ENCODE peak calls at places on chromosomes 3 and 15, in ten cellular contexts. O is transverse colon, I is cardiac muscle cell, H is astrocyte of the cerebellum, Q is A549, M is esophagus squamous epithelium, D is GM13977, R is colonic mucosa, Z is neural progenitor cell, G is MM.1S. V is an unnamed sample.

GRCh38 chr3:33636125-33636855 is 81.8 kb downstream of the CLASP2 start:
- DNase-seq in M (no peak), D (peak), H (peak), Z (peak), Q (peak), R (no peak), G (peak), O (no peak), I (peak), V (no peak)

GRCh38 chr3:170709046-170709445 is 123.2 kb upstream of the SLC7A14 start:
- DNase-seq in G (no peak), Q (no peak), M (no peak), I (peak), R (no peak), H (no peak), O (no peak), D (no peak), Z (no peak), V (peak)

GRCh38 chr3:84666468-84666867 is 292.3 kb upstream of the CADM2 start:
- DNase-seq in G (no peak), R (no peak), H (no peak), O (no peak), I (no peak), Q (no peak), Z (no peak), D (no peak), M (no peak), V (no peak)

GRCh38 chr3:46386206-46386605 is 15.5 kb downstream of the CCR5 start:
- DNase-seq in Q (peak), O (no peak), G (peak), M (no peak), H (no peak), R (no peak), D (no peak), Z (no peak), I (no peak), V (no peak)

GRCh38 chr3:195015021-195015420 is 255.9 kb downstream of the XXYLT1 start:
- DNase-seq in O (no peak), G (peak), I (peak), H (no peak), R (no peak), Z (no peak), D (no peak), Q (no peak), M (no peak), V (no peak)

GRCh38 chr3:82509951-82510603 is 748.6 kb upstream of the GBE1 start:
- DNase-seq in Z (no peak), O (no peak), Q (no peak), I (no peak), D (no peak), M (no peak), G (no peak), R (no peak), H (no peak), V (no peak)

GRCh38 chr3:13016083-13016725 is 57.0 kb downstream of the IQSEC1 start:
- DNase-seq in Z (no peak), I (no peak), G (peak), D (peak), M (no peak), R (peak), O (peak), Q (no peak), H (no peak), V (peak)

GRCh38 chr3:71488882-71489281 is 94.6 kb downstream of the FOXP1 start:
- DNase-seq in D (no peak), G (no peak), M (no peak), Q (no peak), Z (no peak), R (no peak), O (no peak), I (no peak), H (no peak), V (no peak)

GRCh38 chr3:72582211-72582878 is 265.9 kb downstream of the SHQ1 start:
- DNase-seq in M (no peak), Z (peak), I (no peak), G (no peak), O (no peak), R (no peak), D (peak), H (no peak), Q (no peak), V (no peak)

GRCh38 chr3:186021673-186022362 is 84.0 kb upstream of the TRA2B start:
- DNase-seq in H (peak), Q (peak), I (peak), D (no peak), O (no peak), G (no peak), Z (no peak), M (no peak), R (no peak), V (no peak)

GRCh38 chr3:160127308-160127707 is 97.9 kb upstream of the C3orf80 start:
- DNase-seq in Q (no peak), G (no peak), Z (no peak), H (no peak), I (no peak), M (no peak), R (no peak), O (no peak), D (no peak), V (no peak)

GRCh38 chr3:161264771-161265343 is 43.7 kb downstream of the NMD3 start:
- DNase-seq in I (no peak), M (no peak), H (no peak), D (no peak), Q (no peak), G (no peak), Z (no peak), O (no peak), R (no peak), V (no peak)

GRCh38 chr3:126441256-126441880 is 34.3 kb downstream of the ZXDC start:
- DNase-seq in R (peak), Q (no peak), G (no peak), Z (no peak), H (no peak), O (no peak), M (no peak), I (no peak), D (no peak), V (no peak)

GRCh38 chr3:186603159-186603558 is 9.7 kb upstream of the AHSG start:
- DNase-seq in R (no peak), G (no peak), D (no peak), O (no peak), Z (no peak), M (no peak), I (no peak), Q (no peak), H (no peak), V (no peak)

GRCh38 chr3:42884324-42884723 is 8.6 kb upstream of the CYP8B1 start:
- DNase-seq in H (no peak), O (no peak), Z (no peak), D (no peak), M (no peak), Q (no peak), G (peak), R (no peak), I (no peak), V (no peak)

GRCh38 chr3:69776926-69777581 is 37.8 kb downstream of the MITF start:
- DNase-seq in G (no peak), Q (no peak), I (no peak), R (no peak), Z (no peak), M (no peak), D (no peak), H (no peak), O (no peak), V (no peak)

GRCh38 chr3:13316603-13317002 is 103.5 kb downstream of the NUP210 start:
- DNase-seq in I (no peak), Z (no peak), R (no peak), H (no peak), D (no peak), Q (no peak), O (no peak), G (no peak), M (no peak), V (no peak)

GRCh38 chr3:2001306-2002108 is 97.2 kb upstream of the CNTN4 start:
- DNase-seq in O (no peak), G (no peak), Q (no peak), M (no peak), Z (no peak), H (no peak), I (no peak), D (no peak), R (no peak), V (no peak)

GRCh38 chr3:10762611-10763247 is 53.3 kb upstream of the SLC6A11 start:
- DNase-seq in Z (no peak), D (no peak), R (no peak), H (no peak), I (no peak), M (no peak), Q (no peak), G (peak), O (no peak), V (no peak)

GRCh38 chr15:70672081-70672480 is 91.3 kb downstream of the UACA start:
- DNase-seq in Z (no peak), I (no peak), H (peak), Q (no peak), G (peak), O (no peak), M (no peak), D (peak), R (no peak), V (no peak)

GRCh38 chr3:194869482-194870169 is 183.9 kb downstream of the FAM43A start:
- DNase-seq in D (no peak), M (no peak), G (no peak), Z (no peak), Q (peak), R (no peak), O (no peak), I (no peak), H (no peak), V (no peak)

GRCh38 chr15:70258369-70259029 is 160.8 kb upstream of the TLE3 start:
- DNase-seq in Q (no peak), M (no peak), Z (no peak), O (peak), I (peak), D (no peak), R (peak), H (no peak), G (no peak), V (peak)

GRCh38 chr3:27185231-27185989 is 183.8 kb downstream of the NEK10 start:
- DNase-seq in Z (no peak), R (no peak), D (no peak), M (no peak), Q (no peak), H (no peak), O (no peak), I (no peak), G (no peak), V (no peak)
- TF ChIP-seq CTCF in Z (peak), R (no peak), D (no peak), M (no peak), Q (no peak), H (no peak), O (no peak), I (no peak), G (no peak), V (no peak)

DNA sequence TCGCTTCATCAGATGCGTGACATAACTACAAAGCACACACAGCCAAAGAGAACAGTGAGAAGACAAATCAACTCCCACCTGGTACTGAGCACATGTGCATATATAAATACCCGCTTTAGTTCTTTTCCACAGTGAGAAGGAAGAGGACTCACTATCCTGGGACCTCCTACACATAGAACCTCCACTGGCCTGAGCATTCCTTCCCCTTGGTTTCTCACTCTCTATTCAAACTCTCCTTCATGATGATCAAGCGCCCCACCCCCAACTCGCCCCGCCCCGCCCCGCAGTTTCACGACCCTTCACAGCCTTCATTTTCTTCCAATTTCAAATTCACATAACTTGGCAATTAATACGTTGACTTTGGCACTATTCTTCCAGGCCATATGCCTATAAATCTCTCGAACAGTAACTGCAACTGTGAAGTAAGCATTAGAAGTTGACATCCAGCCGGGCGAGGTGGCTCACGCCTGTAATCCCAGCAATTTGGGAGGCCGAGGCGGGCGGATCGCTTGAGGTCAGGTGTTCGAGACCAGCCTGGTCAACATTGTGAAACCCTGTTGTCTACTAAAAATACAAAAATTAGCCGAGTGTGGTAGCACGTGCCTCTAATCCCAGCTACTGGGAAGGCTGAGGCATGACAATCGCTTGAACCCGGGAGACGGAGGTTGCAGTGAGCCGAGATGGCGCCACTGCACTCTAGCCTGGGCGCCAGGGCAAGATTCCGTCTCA is 1.1 kb downstream of the RPS17 start:
- DNase-seq in M (no peak), H (no peak), Z (no peak), D (no peak), O (no peak), Q (no peak), I (peak), R (no peak), G (no peak), V (no peak)
- TF ChIP-seq CTCF in M (no peak), H (no peak), Z (no peak), D (no peak), O (no peak), Q (no peak), I (no peak), R (no peak), G (no peak), V (no peak)

GRCh38 chr3:184042617-184043016 is 10.2 kb upstream of the HTR3C start:
- DNase-seq in R (no peak), I (no peak), D (no peak), Z (no peak), H (no peak), M (no peak), O (no peak), Q (no peak), G (no peak), V (no peak)

GRCh38 chr3:184039414-184039813 is 7.9 kb downstream of the HTR3D start:
- DNase-seq in R (no peak), I (peak), O (no peak), M (no peak), Q (no peak), D (no peak), G (no peak), Z (no peak), H (no peak), V (no peak)

GRCh38 chr3:184040010-184040409 is 8.5 kb downstream of the HTR3D start:
- DNase-seq in Q (peak), R (no peak), D (no peak), M (no peak), Z (peak), G (no peak), O (no peak), I (peak), H (no peak), V (no peak)

DNA sequence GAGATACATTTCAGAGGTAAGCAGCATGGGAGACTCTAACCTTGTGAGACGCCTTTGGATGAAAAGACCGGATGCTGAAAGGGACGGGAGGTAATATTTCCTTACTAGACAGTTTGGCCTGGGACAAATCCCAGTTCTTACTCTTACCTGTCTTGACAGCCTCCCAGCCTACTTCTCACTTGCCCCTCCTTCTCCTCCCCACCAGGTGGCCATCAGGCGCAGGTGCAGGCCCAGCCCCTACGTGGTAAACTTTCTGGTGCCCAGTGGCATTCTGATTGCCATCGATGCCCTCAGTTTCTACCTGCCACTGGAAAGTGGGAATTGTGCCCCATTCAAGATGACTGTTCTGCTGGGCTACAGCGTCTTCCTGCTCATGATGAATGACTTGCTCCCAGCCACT is 6.3 kb downstream of the HTR3D start:
- DNase-seq in G (no peak), M (no peak), H (no peak), O (no peak), Q (no peak), Z (no peak), I (no peak), D (no peak), R (no peak), V (no peak)
- TF ChIP-seq CTCF in G (peak), M (peak), H (no peak), O (no peak), Q (no peak), Z (no peak), I (no peak), D (no peak), R (no peak), V (no peak)

GRCh38 chr15:48644827-48645557 is 517 bp downstream of the FBN1 start:
- DNase-seq in O (no peak), R (no peak), M (no peak), H (no peak), G (peak), Q (peak), Z (peak), D (peak), I (peak), V (peak)
- TF ChIP-seq CTCF in O (no peak), R (no peak), M (no peak), H (no peak), G (no peak), Q (no peak), Z (no peak), D (no peak), I (no peak), V (peak)

DNA sequence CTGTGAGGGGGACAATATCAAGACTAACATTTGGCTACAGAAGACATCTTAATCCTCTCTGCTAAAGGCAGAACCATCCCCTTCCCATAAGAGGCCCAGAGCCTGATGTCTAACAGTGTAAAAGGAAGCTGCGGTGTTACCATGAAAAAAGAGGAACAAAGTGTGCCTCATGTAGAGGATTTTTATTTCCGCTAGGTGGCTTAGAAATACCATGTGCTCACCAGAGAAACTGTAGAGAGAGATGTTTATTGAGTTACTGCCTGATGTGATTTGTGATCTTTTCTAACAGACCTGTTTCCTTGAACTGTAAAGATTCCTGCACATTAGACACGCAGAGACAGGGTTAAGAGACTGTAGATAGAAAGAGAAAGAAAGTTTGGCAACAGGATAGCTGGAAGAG is 22.1 kb downstream of the OR5H15 start:
- DNase-seq in O (no peak), I (no peak), M (no peak), R (no peak), Q (peak), D (peak), H (no peak), Z (peak), G (peak), V (no peak)
- TF ChIP-seq CTCF in O (no peak), I (no peak), M (peak), R (no peak), Q (no peak), D (peak), H (no peak), Z (peak), G (peak), V (no peak)

GRCh38 chr3:19232566-19232965 is 84.3 kb downstream of the KCNH8 start:
- DNase-seq in Q (no peak), G (no peak), Z (no peak), R (no peak), D (no peak), O (no peak), H (no peak), M (no peak), I (no peak), V (no peak)

GRCh38 chr3:19231792-19232461 is 83.6 kb downstream of the KCNH8 start:
- DNase-seq in D (no peak), Z (no peak), G (no peak), M (no peak), Q (no peak), I (no peak), H (no peak), R (no peak), O (no peak), V (no peak)

GRCh38 chr3:19226516-19226915 is 78.2 kb downstream of the KCNH8 start:
- DNase-seq in Q (no peak), G (no peak), O (no peak), H (no peak), I (no peak), R (no peak), M (no peak), Z (peak), D (no peak), V (no peak)

DNA sequence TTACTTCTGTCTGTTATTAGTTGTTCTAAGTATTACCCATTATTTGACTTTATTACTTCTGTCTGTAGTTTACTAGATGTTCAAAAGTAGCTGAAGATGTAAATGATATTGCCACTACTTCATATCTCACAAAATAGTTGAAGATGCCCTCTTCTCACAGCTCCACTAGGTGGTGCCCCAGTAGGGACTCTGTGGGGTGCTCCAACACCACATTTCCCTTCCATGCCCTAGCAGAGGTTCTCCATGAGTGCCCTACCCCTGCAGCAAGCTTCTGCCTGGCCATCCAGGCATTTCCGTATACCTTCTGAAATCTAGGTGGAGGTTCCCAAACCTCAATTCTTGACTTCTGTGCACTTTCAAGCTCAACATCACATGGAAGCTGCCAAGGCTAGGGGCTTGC is 80.8 kb downstream of the KCNH8 start:
- DNase-seq in Q (peak), Z (no peak), M (no peak), H (no peak), I (no peak), O (no peak), R (no peak), G (no peak), D (no peak), V (no peak)
- TF ChIP-seq CTCF in Q (no peak), Z (no peak), M (no peak), H (no peak), I (no peak), O (no peak), R (no peak), G (peak), D (peak), V (no peak)

DNA sequence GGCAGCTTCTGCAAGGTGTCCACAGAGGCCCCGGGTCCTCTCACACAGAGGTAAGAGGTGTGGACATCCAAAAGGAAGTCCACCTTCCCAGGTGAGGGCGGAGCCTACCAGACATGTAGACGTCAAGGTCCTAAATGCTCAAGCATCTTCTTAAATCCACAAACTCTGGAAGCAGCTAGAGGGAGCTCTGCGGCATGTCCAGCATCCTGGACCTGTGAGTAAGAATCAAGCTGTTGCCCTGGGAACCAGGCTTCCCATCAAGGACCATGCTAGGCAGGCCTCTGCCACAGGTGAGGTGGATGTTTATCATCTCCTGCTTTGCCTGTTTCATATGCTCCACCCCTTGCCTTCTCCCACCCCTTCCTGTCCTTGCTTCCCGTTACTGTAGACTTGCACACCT is 368.2 kb downstream of the GABRG3 start:
- DNase-seq in I (no peak), G (no peak), Q (no peak), O (no peak), D (no peak), R (no peak), Z (no peak), M (no peak), H (no peak), V (no peak)
- TF ChIP-seq CTCF in I (no peak), G (no peak), Q (no peak), O (no peak), D (no peak), R (no peak), Z (peak), M (no peak), H (no peak), V (no peak)